ENCODE peak calls at places on chromosomes 1 and 21, in seven cellular contexts. One of them, this sample, is unnamed.

GRCh38 chr1:70140894-70141293 is 64.5 kb downstream of the LRRC40 start:
- DNase-seq in lower leg skin: no peak
- DNase-seq in ascending aorta: no peak
- DNase-seq in non-pigmented ciliary epithelial cell: no peak
- DNase-seq in activated T-cell treated with anti-CD3 and anti-CD28 coated beads, Interleukin-2, amount 50 U/mL, for 72 hours: no peak
- DNase-seq in Panc1: no peak
- DNase-seq in neural progenitor cell: peak; percentile 59
- DNase-seq in this sample: peak; percentile 50

GRCh38 chr1:242454262-242455051 is 70.0 kb downstream of the PLD5 start:
- DNase-seq in lower leg skin: no peak
- DNase-seq in ascending aorta: no peak
- DNase-seq in non-pigmented ciliary epithelial cell: peak; percentile 3
- DNase-seq in activated T-cell treated with anti-CD3 and anti-CD28 coated beads, Interleukin-2, amount 50 U/mL, for 72 hours: no peak
- DNase-seq in Panc1: peak; percentile 28
- DNase-seq in neural progenitor cell: peak; percentile 57
- DNase-seq in this sample: no peak

GRCh38 chr1:209485759-209486158 is 97.8 kb upstream of the CAMK1G start:
- DNase-seq in lower leg skin: no peak
- DNase-seq in ascending aorta: no peak
- DNase-seq in non-pigmented ciliary epithelial cell: no peak
- DNase-seq in activated T-cell treated with anti-CD3 and anti-CD28 coated beads, Interleukin-2, amount 50 U/mL, for 72 hours: no peak
- DNase-seq in Panc1: no peak
- DNase-seq in neural progenitor cell: no peak
- DNase-seq in this sample: no peak

GRCh38 chr21:31616216-31616615 is 43.3 kb upstream of the SOD1 start:
- DNase-seq in lower leg skin: no peak
- DNase-seq in ascending aorta: peak; percentile 22
- DNase-seq in non-pigmented ciliary epithelial cell: no peak
- DNase-seq in activated T-cell treated with anti-CD3 and anti-CD28 coated beads, Interleukin-2, amount 50 U/mL, for 72 hours: no peak
- DNase-seq in Panc1: no peak
- DNase-seq in neural progenitor cell: no peak
- DNase-seq in this sample: no peak

GRCh38 chr1:181038399-181038873 is 4.7 kb downstream of the MR1 start:
- DNase-seq in lower leg skin: no peak
- DNase-seq in ascending aorta: no peak
- DNase-seq in non-pigmented ciliary epithelial cell: no peak
- DNase-seq in activated T-cell treated with anti-CD3 and anti-CD28 coated beads, Interleukin-2, amount 50 U/mL, for 72 hours: peak; percentile 76
- DNase-seq in Panc1: peak; percentile 45
- DNase-seq in neural progenitor cell: peak; percentile 76
- DNase-seq in this sample: peak; percentile 92

GRCh38 chr1:182869241-182869666 is 30.1 kb downstream of the DHX9 start:
- DNase-seq in lower leg skin: no peak
- DNase-seq in ascending aorta: no peak
- DNase-seq in non-pigmented ciliary epithelial cell: no peak
- DNase-seq in activated T-cell treated with anti-CD3 and anti-CD28 coated beads, Interleukin-2, amount 50 U/mL, for 72 hours: no peak
- DNase-seq in Panc1: no peak
- DNase-seq in neural progenitor cell: peak; percentile 54
- DNase-seq in this sample: peak; percentile 79

GRCh38 chr21:40902299-40902698 is 55.3 kb upstream of the DSCAM start:
- DNase-seq in lower leg skin: no peak
- DNase-seq in ascending aorta: no peak
- DNase-seq in non-pigmented ciliary epithelial cell: no peak
- DNase-seq in activated T-cell treated with anti-CD3 and anti-CD28 coated beads, Interleukin-2, amount 50 U/mL, for 72 hours: no peak
- DNase-seq in Panc1: no peak
- DNase-seq in neural progenitor cell: no peak
- DNase-seq in this sample: no peak

GRCh38 chr21:43935711-43936110 is 70.7 kb downstream of the AGPAT3 start:
- DNase-seq in lower leg skin: no peak
- DNase-seq in ascending aorta: no peak
- DNase-seq in non-pigmented ciliary epithelial cell: no peak
- DNase-seq in activated T-cell treated with anti-CD3 and anti-CD28 coated beads, Interleukin-2, amount 50 U/mL, for 72 hours: no peak
- DNase-seq in Panc1: no peak
- DNase-seq in neural progenitor cell: no peak
- DNase-seq in this sample: no peak

GRCh38 chr1:205985330-205986005 is 17.7 kb downstream of the RAB7B start:
- DNase-seq in lower leg skin: no peak
- DNase-seq in ascending aorta: no peak
- DNase-seq in non-pigmented ciliary epithelial cell: no peak
- DNase-seq in activated T-cell treated with anti-CD3 and anti-CD28 coated beads, Interleukin-2, amount 50 U/mL, for 72 hours: no peak
- DNase-seq in Panc1: no peak
- DNase-seq in neural progenitor cell: no peak
- DNase-seq in this sample: no peak

GRCh38 chr1:86515597-86515996 is 31.3 kb upstream of the CLCA4 start:
- DNase-seq in lower leg skin: no peak
- DNase-seq in ascending aorta: no peak
- DNase-seq in non-pigmented ciliary epithelial cell: no peak
- DNase-seq in activated T-cell treated with anti-CD3 and anti-CD28 coated beads, Interleukin-2, amount 50 U/mL, for 72 hours: no peak
- DNase-seq in Panc1: no peak
- DNase-seq in neural progenitor cell: peak; percentile 64
- DNase-seq in this sample: peak; percentile 76

GRCh38 chr1:2594641-2595131 is 8.1 kb downstream of the PRXL2B start:
- DNase-seq in lower leg skin: no peak
- DNase-seq in ascending aorta: peak; percentile 53
- DNase-seq in non-pigmented ciliary epithelial cell: no peak
- DNase-seq in activated T-cell treated with anti-CD3 and anti-CD28 coated beads, Interleukin-2, amount 50 U/mL, for 72 hours: no peak
- DNase-seq in Panc1: no peak
- DNase-seq in neural progenitor cell: no peak
- DNase-seq in this sample: no peak

GRCh38 chr1:227318852-227319607 is 738 bp upstream of the CDC42BPA start:
- DNase-seq in lower leg skin: peak; percentile 87
- DNase-seq in ascending aorta: peak; percentile 66
- DNase-seq in non-pigmented ciliary epithelial cell: no peak
- DNase-seq in activated T-cell treated with anti-CD3 and anti-CD28 coated beads, Interleukin-2, amount 50 U/mL, for 72 hours: peak; percentile 4
- DNase-seq in Panc1: no peak
- DNase-seq in neural progenitor cell: peak; percentile 81
- DNase-seq in this sample: peak; percentile 90

GRCh38 chr1:24311731-24312130 is 7.4 kb upstream of the GRHL3 start:
- DNase-seq in lower leg skin: no peak
- DNase-seq in ascending aorta: no peak
- DNase-seq in non-pigmented ciliary epithelial cell: no peak
- DNase-seq in activated T-cell treated with anti-CD3 and anti-CD28 coated beads, Interleukin-2, amount 50 U/mL, for 72 hours: no peak
- DNase-seq in Panc1: no peak
- DNase-seq in neural progenitor cell: peak; percentile 36
- DNase-seq in this sample: no peak

GRCh38 chr1:208280184-208280583 is 36.0 kb upstream of the PLXNA2 start:
- DNase-seq in lower leg skin: no peak
- DNase-seq in ascending aorta: no peak
- DNase-seq in non-pigmented ciliary epithelial cell: no peak
- DNase-seq in activated T-cell treated with anti-CD3 and anti-CD28 coated beads, Interleukin-2, amount 50 U/mL, for 72 hours: no peak
- DNase-seq in Panc1: no peak
- DNase-seq in neural progenitor cell: no peak
- DNase-seq in this sample: peak; percentile 49

GRCh38 chr21:45317401-45318145 is 29.9 kb upstream of the POFUT2 start:
- DNase-seq in lower leg skin: no peak
- DNase-seq in ascending aorta: peak; percentile 60
- DNase-seq in non-pigmented ciliary epithelial cell: no peak
- DNase-seq in activated T-cell treated with anti-CD3 and anti-CD28 coated beads, Interleukin-2, amount 50 U/mL, for 72 hours: no peak
- DNase-seq in Panc1: no peak
- DNase-seq in neural progenitor cell: no peak
- DNase-seq in this sample: peak; percentile 64

This sample was measured in endodermal cell.